ENCODE peak calls at places on chromosome 6, in four cellular contexts. One of them, this sample, is unnamed.

GRCh38 chr6:21051777-21052176 is 517.5 kb downstream of the CDKAL1 start:
- DNase-seq in HepG2: no peak
- DNase-seq in K562: no peak
- DNase-seq in GM12878: no peak
- DNase-seq in this sample: no peak

GRCh38 chr6:108587258-108588059 is 26.7 kb downstream of the FOXO3 start:
- DNase-seq in HepG2: peak
- DNase-seq in K562: no peak
- DNase-seq in GM12878: no peak
- DNase-seq in this sample: peak

GRCh38 chr6:135346747-135347146 is 150.8 kb downstream of the AHI1 start:
- DNase-seq in HepG2: no peak
- DNase-seq in K562: no peak
- DNase-seq in GM12878: no peak
- DNase-seq in this sample: peak

GRCh38 chr6:121630716-121631115 is 195.3 kb downstream of the GJA1 start:
- DNase-seq in HepG2: no peak
- DNase-seq in K562: no peak
- DNase-seq in GM12878: no peak
- DNase-seq in this sample: peak

GRCh38 chr6:108805611-108806181 is 42.5 kb upstream of the ARMC2 start:
- DNase-seq in HepG2: no peak
- DNase-seq in K562: no peak
- DNase-seq in GM12878: peak
- DNase-seq in this sample: no peak

GRCh38 chr6:120147218-120147871 is 797.8 kb upstream of the MAN1A1 start:
- DNase-seq in HepG2: no peak
- DNase-seq in K562: no peak
- DNase-seq in GM12878: no peak
- DNase-seq in this sample: no peak

GRCh38 chr6:158047120-158047518 is 65.5 kb downstream of the SYNJ2 start:
- DNase-seq in HepG2: no peak
- DNase-seq in K562: no peak
- DNase-seq in GM12878: no peak
- DNase-seq in this sample: no peak

GRCh38 chr6:46490425-46491200 is 636 bp downstream of the RCAN2 start:
- DNase-seq in HepG2: no peak
- DNase-seq in K562: peak
- DNase-seq in GM12878: no peak
- DNase-seq in this sample: no peak

GRCh38 chr6:22323848-22324247 is 27.0 kb upstream of the PRL start:
- DNase-seq in HepG2: no peak
- DNase-seq in K562: no peak
- DNase-seq in GM12878: no peak
- DNase-seq in this sample: no peak

GRCh38 chr6:31582230-31582601 is at the start of gene LTB:
- DNase-seq in HepG2: no peak
- DNase-seq in K562: no peak
- DNase-seq in GM12878: no peak
- DNase-seq in this sample: no peak

GRCh38 chr6:26064619-26065257 is 22.5 kb upstream of the HFE start:
- DNase-seq in HepG2: peak
- DNase-seq in K562: peak
- DNase-seq in GM12878: no peak
- DNase-seq in this sample: peak

GRCh38 chr6:25312703-25313102 is 33.5 kb downstream of the CARMIL1 start:
- DNase-seq in HepG2: no peak
- DNase-seq in K562: no peak
- DNase-seq in GM12878: no peak
- DNase-seq in this sample: peak

GRCh38 chr6:48036316-48036715 is 74.7 kb downstream of the PTCHD4 start:
- DNase-seq in HepG2: peak
- DNase-seq in K562: no peak
- DNase-seq in GM12878: no peak
- DNase-seq in this sample: no peak

GRCh38 chr6:107264357-107264831 is 149.1 kb upstream of the BEND3 start:
- DNase-seq in HepG2: peak
- DNase-seq in K562: no peak
- DNase-seq in GM12878: no peak
- DNase-seq in this sample: peak

GRCh38 chr6:90328004-90328403 is 31.4 kb upstream of the BACH2 start:
- DNase-seq in HepG2: no peak
- DNase-seq in K562: no peak
- DNase-seq in GM12878: no peak
- DNase-seq in this sample: no peak

DNA sequence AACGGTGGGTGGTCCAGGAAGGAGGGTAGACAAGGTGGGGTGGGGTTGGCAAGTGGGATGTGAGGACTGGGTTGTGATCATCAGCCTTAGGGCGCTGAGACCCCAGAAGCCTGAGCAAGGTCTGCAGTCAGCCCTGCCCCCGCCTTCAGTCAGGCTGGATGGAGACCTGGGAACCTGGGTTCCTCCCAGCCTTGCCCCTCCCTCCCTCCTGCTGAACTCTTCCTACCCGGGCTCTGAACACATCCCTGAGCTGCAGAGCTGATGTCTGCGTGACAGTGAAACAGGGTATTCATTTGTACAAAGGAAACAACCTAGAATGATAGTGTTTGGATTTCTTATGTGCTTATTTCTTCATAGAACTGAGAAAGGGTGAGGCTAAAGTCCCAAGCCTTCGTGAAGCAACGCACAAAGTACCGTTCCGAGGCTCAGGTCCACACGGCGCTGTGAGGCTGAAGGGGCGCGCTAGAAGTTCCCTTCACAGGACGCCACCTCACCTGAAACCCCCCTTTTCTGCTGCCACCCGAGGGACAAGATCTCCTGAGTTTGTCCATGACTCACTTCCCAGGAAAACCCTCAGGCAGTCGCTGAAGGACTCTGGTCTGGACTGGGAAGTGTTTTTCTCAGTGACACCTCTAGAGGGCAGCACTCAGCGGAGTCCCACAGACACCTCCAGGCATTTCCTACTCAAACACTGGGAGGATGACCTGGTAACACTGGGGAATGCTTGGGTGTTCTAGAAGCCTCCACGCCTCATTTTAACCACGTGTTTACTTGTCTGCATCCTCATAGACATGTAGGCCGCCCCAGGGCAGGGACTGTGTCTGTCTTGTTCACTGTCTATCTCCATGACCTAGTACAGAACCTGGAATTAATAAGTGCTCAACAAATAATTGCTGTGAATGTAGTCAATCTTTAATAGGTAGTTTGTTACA is 1.2 kb downstream of the GSTA5 start:
- DNase-seq in HepG2: peak
- DNase-seq in K562: peak
- DNase-seq in GM12878: no peak
- DNase-seq in this sample: peak
- TF ChIP-seq MYC in HepG2: no peak
- TF ChIP-seq MYC in K562: no peak
- TF ChIP-seq MYC in GM12878: no peak
- TF ChIP-seq MYC in this sample: no peak

DNA sequence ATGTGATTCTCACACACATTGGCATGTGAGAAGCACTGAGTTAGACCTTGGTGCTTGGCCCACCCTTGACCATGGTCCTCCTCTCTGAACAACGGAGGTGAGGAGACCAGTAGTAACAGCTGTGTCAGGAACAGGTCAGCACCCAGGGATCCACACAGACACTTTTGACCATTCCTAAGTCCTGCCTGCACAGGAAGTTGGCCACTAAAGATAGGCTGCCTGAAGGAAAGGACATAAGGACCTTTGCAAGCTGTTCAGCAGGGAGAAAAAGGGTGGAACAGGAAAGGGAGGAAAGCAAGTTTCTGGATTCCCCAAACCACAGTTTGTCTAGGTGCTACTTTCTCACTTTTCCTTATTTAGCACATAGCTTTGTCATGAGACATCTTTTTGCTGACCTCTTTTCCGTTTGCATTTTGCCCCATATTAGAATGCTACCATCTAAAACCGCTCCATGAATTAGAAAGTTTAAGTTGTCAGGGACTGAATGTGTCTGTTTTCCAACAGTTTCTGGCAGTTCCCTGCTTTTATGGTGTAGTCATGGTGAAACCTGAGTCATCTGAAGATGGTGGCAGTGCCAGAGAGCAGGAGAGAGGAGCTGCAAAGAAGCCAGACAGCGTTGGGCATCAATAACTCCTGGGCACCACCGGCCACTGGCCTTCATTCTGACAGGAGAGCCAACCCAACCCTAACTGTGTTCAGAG is 1.1 kb upstream of the CD109 start:
- DNase-seq in HepG2: no peak
- DNase-seq in K562: no peak
- DNase-seq in GM12878: no peak
- DNase-seq in this sample: peak
- H2AFZ ChIP-seq in HepG2: peak
- H2AFZ ChIP-seq in K562: no peak
- H2AFZ ChIP-seq in GM12878: no peak
- H2AFZ ChIP-seq in this sample: peak

DNA sequence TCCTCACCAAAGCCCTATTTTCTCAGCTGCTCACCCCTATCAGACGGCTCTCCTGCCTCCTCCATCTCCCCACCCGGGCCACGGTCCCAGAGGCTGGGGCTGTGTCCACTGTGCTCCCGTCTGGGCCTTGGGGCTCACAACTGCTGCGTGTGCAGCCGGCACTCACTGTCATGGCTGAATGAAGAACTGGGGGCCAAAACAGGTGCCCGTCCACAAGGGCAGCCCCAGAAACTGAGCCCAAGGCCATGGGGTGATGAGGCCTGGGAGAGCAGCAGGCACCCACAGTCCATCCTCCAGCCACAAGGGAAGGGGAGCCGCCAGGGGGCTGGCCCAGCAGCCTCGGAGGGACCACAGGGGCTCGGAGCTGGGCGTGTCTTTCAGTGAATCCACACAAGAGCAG is 159.5 kb downstream of the DLL1 start:
- DNase-seq in HepG2: no peak
- DNase-seq in K562: no peak
- DNase-seq in GM12878: no peak
- DNase-seq in this sample: no peak
- TF ChIP-seq MYC in HepG2: no peak
- TF ChIP-seq MYC in K562: no peak
- TF ChIP-seq MYC in GM12878: no peak
- TF ChIP-seq MYC in this sample: no peak

DNA sequence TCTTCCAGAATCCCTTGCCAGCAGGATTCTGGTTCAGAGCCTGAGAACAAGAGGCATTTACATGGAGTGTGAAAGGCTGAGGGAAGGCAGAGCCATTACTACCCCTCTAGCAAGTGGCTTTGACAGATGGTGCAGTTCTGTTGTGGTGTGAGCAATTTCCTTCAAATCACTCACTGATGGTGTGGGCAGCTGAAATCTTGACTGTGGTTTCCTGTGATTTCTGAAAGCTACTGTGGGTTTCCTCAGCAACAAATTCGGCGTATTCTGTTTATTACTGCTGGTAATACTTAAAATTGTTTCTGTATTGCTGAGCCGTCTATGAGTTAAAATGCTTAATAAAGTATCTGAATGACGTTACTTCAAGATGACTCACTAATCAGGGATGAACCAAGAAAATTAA is 181.5 kb upstream of the TCF21 start:
- DNase-seq in HepG2: no peak
- DNase-seq in K562: no peak
- DNase-seq in GM12878: peak
- DNase-seq in this sample: peak
- H2AFZ ChIP-seq in HepG2: no peak
- H2AFZ ChIP-seq in K562: no peak
- H2AFZ ChIP-seq in GM12878: no peak
- H2AFZ ChIP-seq in this sample: no peak

DNA sequence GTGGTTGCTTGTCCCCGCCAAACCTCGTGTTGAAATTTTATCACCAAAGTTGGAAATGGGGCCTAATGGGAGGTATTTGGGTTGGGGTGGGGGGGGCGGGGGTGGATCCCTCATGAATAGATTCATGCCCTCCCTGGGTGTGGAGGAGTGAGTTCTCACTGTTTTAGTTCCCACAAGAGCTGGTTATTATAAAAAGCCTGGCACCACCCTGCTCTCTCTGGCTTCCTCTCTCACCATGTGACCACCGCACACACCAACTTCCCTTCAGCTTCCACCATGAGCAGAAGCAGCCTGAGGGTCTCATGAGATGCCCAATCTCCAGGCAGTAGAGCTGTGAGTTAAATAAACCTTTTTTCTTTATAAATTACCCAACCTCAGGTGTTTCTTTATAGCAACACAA is 111.3 kb downstream of the PRDM1 start:
- DNase-seq in HepG2: no peak
- DNase-seq in K562: no peak
- DNase-seq in GM12878: no peak
- DNase-seq in this sample: no peak
- TF ChIP-seq MYC in HepG2: no peak
- TF ChIP-seq MYC in K562: no peak
- TF ChIP-seq MYC in GM12878: no peak
- TF ChIP-seq MYC in this sample: no peak

DNA sequence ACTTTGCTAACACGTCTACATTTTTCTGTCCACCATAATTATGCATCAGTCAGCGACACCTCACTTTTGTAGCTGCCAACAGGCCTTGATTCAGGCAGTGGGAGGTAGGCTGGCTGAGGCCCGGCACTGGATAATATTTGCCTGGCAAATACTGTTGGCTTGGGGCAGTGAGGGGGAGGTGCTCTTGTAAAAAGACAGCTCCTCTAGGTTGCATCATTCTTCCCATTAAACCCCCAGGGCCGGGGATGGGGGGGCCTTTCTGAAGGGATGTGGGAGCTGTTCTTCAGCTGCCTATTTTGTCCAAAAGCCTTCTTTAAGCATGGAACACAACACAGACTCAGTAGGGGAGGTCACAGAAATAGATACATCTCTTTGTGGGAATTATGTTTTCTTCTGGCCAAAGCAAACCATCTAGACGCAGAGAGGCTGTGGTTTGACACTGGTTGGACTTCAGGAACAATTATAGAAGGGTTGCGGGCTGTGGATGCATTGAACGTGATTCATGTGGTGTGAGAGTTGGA is 338.3 kb upstream of the NT5E start:
- DNase-seq in HepG2: no peak
- DNase-seq in K562: no peak
- DNase-seq in GM12878: no peak
- DNase-seq in this sample: no peak
- H2AFZ ChIP-seq in HepG2: no peak
- H2AFZ ChIP-seq in K562: no peak
- H2AFZ ChIP-seq in GM12878: no peak
- H2AFZ ChIP-seq in this sample: no peak

GRCh38 chr6:167401525-167402194 is 76.8 kb downstream of the TTLL2 start:
- DNase-seq in HepG2: no peak
- DNase-seq in K562: no peak
- DNase-seq in GM12878: no peak
- DNase-seq in this sample: no peak
- TF ChIP-seq MYC in HepG2: peak
- TF ChIP-seq MYC in K562: no peak
- TF ChIP-seq MYC in GM12878: no peak
- TF ChIP-seq MYC in this sample: no peak